ENCODE peak calls at places on chromosomes 2 and 18, in four cellular contexts. F is lung, M is Peyer's patch, Q is prostate gland. C is an unnamed sample.

GRCh38 chr2:27263287-27264252 is 723 bp upstream of the SLC30A3 start:
- DNase-seq in F (no peak), M (no peak), Q (no peak), C (no peak)

GRCh38 chr2:215671244-215671643 is 235.4 kb upstream of the FN1 start:
- DNase-seq in F (no peak), M (no peak), Q (no peak), C (no peak)

GRCh38 chr2:201985740-201986735 is 47.6 kb upstream of the FZD7 start:
- DNase-seq in F (no peak), M (no peak), Q (no peak), C (no peak)

GRCh38 chr2:230915297-230915696 is 9.7 kb downstream of the GPR55 start:
- DNase-seq in F (no peak), M (no peak), Q (no peak), C (no peak)

GRCh38 chr2:175309799-175310198 is 128.3 kb upstream of the ATP5MC3 start:
- DNase-seq in F (no peak), M (no peak), Q (no peak), C (no peak)

GRCh38 chr2:15472133-15472532 is 89.0 kb downstream of the NBAS start:
- DNase-seq in F (no peak), M (no peak), Q (no peak), C (no peak)

GRCh38 chr2:238286551-238286950 is 1.9 kb downstream of the PER2 start:
- DNase-seq in F (peak; percentile 70), M (peak; percentile 69), Q (peak; percentile 82), C (no peak)

GRCh38 chr2:127254386-127254981 is 34.4 kb upstream of the CYP27C1 start:
- DNase-seq in F (no peak), M (no peak), Q (no peak), C (no peak)

GRCh38 chr18:36821681-36822080 is 7.1 kb downstream of the TPGS2 start:
- DNase-seq in F (no peak), M (no peak), Q (no peak), C (no peak)

GRCh38 chr2:197311521-197312033 is 997 bp upstream of the ANKRD44 start:
- DNase-seq in F (no peak), M (no peak), Q (no peak), C (no peak)

GRCh38 chr18:46829947-46830346 is 73.1 kb upstream of the ST8SIA5 start:
- DNase-seq in F (no peak), M (no peak), Q (no peak), C (no peak)

GRCh38 chr2:206832886-206833285 is 67.5 kb downstream of the FASTKD2 start:
- DNase-seq in F (no peak), M (no peak), Q (no peak), C (no peak)

GRCh38 chr2:233764264-233764663 is 4.2 kb downstream of the UGT1A1 start:
- DNase-seq in F (no peak), M (peak; percentile 80), Q (no peak), C (no peak)

GRCh38 chr18:3319399-3319798 is 57.5 kb downstream of the MYL12B start:
- DNase-seq in F (no peak), M (no peak), Q (no peak), C (no peak)

GRCh38 chr2:10006248-10007147 is 36.9 kb upstream of the KLF11 start:
- DNase-seq in F (no peak), M (peak; percentile 44), Q (no peak), C (no peak)

GRCh38 chr2:102091121-102091520 is 51.4 kb upstream of the IL1R1 start:
- DNase-seq in F (no peak), M (no peak), Q (no peak), C (no peak)

GRCh38 chr18:37042381-37042780 is 213.5 kb downstream of the KIAA1328 start:
- DNase-seq in F (no peak), M (no peak), Q (no peak), C (no peak)

GRCh38 chr2:105854972-105855371 is 110.3 kb downstream of the NCK2 start:
- DNase-seq in F (no peak), M (no peak), Q (no peak), C (no peak)

GRCh38 chr18:79522451-79523220 is 126.9 kb downstream of the NFATC1 start:
- DNase-seq in F (no peak), M (peak; percentile 89), Q (no peak), C (no peak)

GRCh38 chr2:221896505-221897151 is 324.5 kb upstream of the EPHA4 start:
- DNase-seq in F (peak; percentile 30), M (no peak), Q (no peak), C (no peak)

GRCh38 chr2:42342061-42342794 is 18.8 kb downstream of the COX7A2L start:
- DNase-seq in F (no peak), M (peak; percentile 67), Q (no peak), C (no peak)

GRCh38 chr2:42974697-42975357 is 182.4 kb upstream of the HAAO start:
- DNase-seq in F (peak; percentile 71), M (peak; percentile 88), Q (peak; percentile 64), C (peak; percentile 45)

GRCh38 chr2:222404126-222404891 is 20.0 kb upstream of the SGPP2 start:
- DNase-seq in F (no peak), M (no peak), Q (no peak), C (no peak)

GRCh38 chr18:33577688-33578370 is at the start of gene ASXL3:
- DNase-seq in F (peak; percentile 35), M (peak; percentile 75), Q (peak; percentile 17), C (no peak)

GRCh38 chr2:59025157-59025757 is 784.1 kb upstream of the FANCL start:
- DNase-seq in F (peak; percentile 34), M (peak; percentile 65), Q (no peak), C (no peak)

GRCh38 chr2:231679906-231680283 is 28.4 kb upstream of the PTMA start:
- DNase-seq in F (no peak), M (no peak), Q (no peak), C (no peak)

GRCh38 chr18:45576906-45577305 is 38.4 kb upstream of the SLC14A2 start:
- DNase-seq in F (no peak), M (no peak), Q (no peak), C (no peak)

GRCh38 chr18:59379772-59380530 is 20.9 kb upstream of the LMAN1 start:
- DNase-seq in F (no peak), M (no peak), Q (no peak), C (no peak)

GRCh38 chr2:226791056-226791486 is 8.5 kb downstream of the IRS1 start:
- DNase-seq in F (peak; percentile 51), M (peak; percentile 84), Q (peak; percentile 22), C (no peak)
- H3K4me1 ChIP-seq in F (peaks cover 27% of the 10 kb centered on the region), M (no peaks in the 10 kb centered on the region), Q (no peaks in the 10 kb centered on the region), C (peaks cover 18% of the 10 kb centered on the region)

GRCh38 chr2:147177449-147177848 is 667.4 kb upstream of the ACVR2A start:
- DNase-seq in F (no peak), M (no peak), Q (no peak), C (no peak)

GRCh38 chr2:147181351-147182029 is 663.3 kb upstream of the ACVR2A start:
- DNase-seq in F (no peak), M (no peak), Q (no peak), C (no peak)

GRCh38 chr2:147182260-147182659 is 662.6 kb upstream of the ACVR2A start:
- DNase-seq in F (no peak), M (peak; percentile 55), Q (no peak), C (peak; percentile 7)
- H3K27ac ChIP-seq in F (no peak overlapping the region), M (no peak overlapping the region), Q (no peak overlapping the region), C (no peak overlapping the region)

DNA sequence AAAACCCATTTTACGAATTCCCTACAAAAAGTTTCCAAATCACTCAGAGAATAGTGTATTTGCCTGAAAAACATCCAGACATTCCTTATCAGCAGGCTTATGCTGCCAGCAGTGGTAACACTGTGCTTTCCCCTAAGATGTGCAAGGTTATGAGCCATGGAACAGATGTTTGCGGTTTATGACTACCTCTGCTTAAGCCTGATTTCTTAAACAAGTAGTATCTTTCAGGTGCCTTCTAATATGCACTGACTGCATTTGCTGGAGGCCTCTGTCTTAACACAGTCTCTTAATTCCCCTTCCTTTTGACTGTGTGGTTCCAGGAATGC is 54.8 kb downstream of the CDC42EP3 start:
- DNase-seq in F (no peak), M (no peak), Q (no peak), C (no peak)
- H3K4me1 ChIP-seq in F (peaks cover 3% of the 10 kb centered on the region), M (no peaks in the 10 kb centered on the region), Q (no peaks in the 10 kb centered on the region), C (peaks cover 38% of the 10 kb centered on the region)

GRCh38 chr2:149765636-149766035 is 178.1 kb upstream of the MMADHC start:
- DNase-seq in F (no peak), M (no peak), Q (no peak), C (no peak)

GRCh38 chr2:149766339-149766738 is 178.8 kb upstream of the MMADHC start:
- DNase-seq in F (no peak), M (no peak), Q (no peak), C (no peak)

GRCh38 chr2:149765003-149765402 is 177.4 kb upstream of the MMADHC start:
- DNase-seq in F (no peak), M (no peak), Q (no peak), C (no peak)

GRCh38 chr2:149768320-149768799 is 180.8 kb upstream of the MMADHC start:
- DNase-seq in F (no peak), M (no peak), Q (no peak), C (no peak)

GRCh38 chr2:149767516-149767974 is 180.0 kb upstream of the MMADHC start:
- DNase-seq in F (no peak), M (no peak), Q (no peak), C (no peak)
- H3K27ac ChIP-seq in F (no peak overlapping the region), M (no peak overlapping the region), Q (no peak overlapping the region), C (no peak overlapping the region)

DNA sequence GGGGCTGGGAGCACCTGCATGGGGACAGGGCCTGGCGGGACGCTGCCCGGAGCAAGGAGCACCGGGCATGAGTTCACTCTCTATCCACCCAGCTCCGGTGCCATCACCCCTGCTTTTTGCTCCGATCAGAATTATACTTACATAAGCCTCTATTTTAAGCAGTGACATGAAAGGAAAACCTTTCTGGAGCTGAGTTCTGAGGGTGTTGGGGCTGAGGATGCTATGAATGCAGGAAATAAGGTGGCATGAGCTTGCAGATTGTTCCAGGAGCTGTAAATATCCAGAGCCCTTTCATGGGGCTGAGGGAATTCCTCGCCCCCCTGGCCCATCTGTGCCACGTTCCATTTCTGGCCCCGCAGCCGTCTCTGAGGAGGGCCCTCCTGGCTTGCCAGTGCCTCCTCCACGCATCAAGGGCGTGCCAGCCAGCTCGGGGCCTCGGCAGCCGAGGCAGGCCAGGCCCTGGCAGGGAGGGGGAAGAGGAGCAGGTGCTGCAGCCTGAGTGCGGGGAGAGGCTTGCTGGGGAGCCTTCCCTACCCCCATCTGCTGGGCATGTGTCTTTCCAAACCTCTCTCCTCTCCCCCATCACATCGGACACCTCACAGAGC is 91.7 kb upstream of the MCFD2 start:
- DNase-seq in F (no peak), M (no peak), Q (no peak), C (no peak)
- H3K4me1 ChIP-seq in F (peaks cover 9% of the 10 kb centered on the region), M (no peaks in the 10 kb centered on the region), Q (peaks cover 5% of the 10 kb centered on the region), C (no peaks in the 10 kb centered on the region)

GRCh38 chr2:163123526-163123925 is 285.0 kb upstream of the KCNH7 start:
- DNase-seq in F (no peak), M (no peak), Q (no peak), C (no peak)

GRCh38 chr2:163119964-163120363 is 281.4 kb upstream of the KCNH7 start:
- DNase-seq in F (no peak), M (no peak), Q (no peak), C (no peak)

GRCh38 chr2:163122257-163122656 is 283.7 kb upstream of the KCNH7 start:
- DNase-seq in F (no peak), M (no peak), Q (no peak), C (no peak)

DNA sequence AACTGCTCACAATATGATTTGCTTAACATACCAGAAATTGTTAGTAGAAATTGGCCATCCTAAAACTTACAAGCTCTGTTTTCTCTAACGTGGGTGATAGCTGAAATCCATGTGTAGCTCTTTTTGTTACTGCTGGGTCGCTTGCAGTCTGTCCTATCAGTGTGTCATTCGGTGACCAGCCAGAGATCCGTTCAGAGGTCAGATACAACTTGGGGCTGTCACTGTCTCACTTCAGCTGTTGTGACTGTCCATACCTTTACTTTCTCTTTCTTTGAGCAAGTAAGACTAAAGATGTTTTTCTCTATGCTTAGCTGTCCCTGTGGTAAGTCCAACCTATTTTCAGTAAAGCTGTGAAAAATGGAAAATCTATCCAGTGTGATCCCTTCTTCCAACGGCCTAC is 282.9 kb upstream of the KCNH7 start:
- DNase-seq in F (no peak), M (no peak), Q (no peak), C (no peak)
- H3K27ac ChIP-seq in F (no peak overlapping the region), M (no peak overlapping the region), Q (no peak overlapping the region), C (no peak overlapping the region)

C was measured in CD8-positive, alpha-beta T cell.